ENCODE peak calls at places on chromosome 18, in four cellular contexts. E is AG09309, C is B cell, U is RWPE1. I is an unnamed sample.

GRCh38 chr18:26436176-26437031 is 111.9 kb downstream of the KCTD1 start:
- DNase-seq in U (peak; percentile 69), E (peak; percentile 66), C (no peak), I (peak; percentile 77)

GRCh38 chr18:66993492-66993891 is 389.6 kb upstream of the CDH19 start:
- DNase-seq in E (no peak), C (no peak), U (peak; percentile 0), I (no peak)

GRCh38 chr18:11147371-11147860 is 2.0 kb downstream of the PIEZO2 start:
- DNase-seq in E (no peak), C (no peak), U (no peak), I (no peak)

GRCh38 chr18:62368100-62368499 is 43.0 kb downstream of the TNFRSF11A start:
- DNase-seq in U (no peak), C (no peak), E (no peak), I (no peak)

GRCh38 chr18:79576686-79577351 is 102.8 kb upstream of the CTDP1 start:
- DNase-seq in E (no peak), U (no peak), C (no peak), I (no peak)

GRCh38 chr18:80250740-80251364 is 3.5 kb upstream of the PARD6G start:
- DNase-seq in U (no peak), C (no peak), E (no peak), I (no peak)

GRCh38 chr18:68267583-68267982 is 447.3 kb downstream of the TMX3 start:
- DNase-seq in C (no peak), E (peak; percentile 34), U (peak; percentile 26), I (peak; percentile 26)

GRCh38 chr18:13218376-13219011 is at the start of gene LDLRAD4:
- DNase-seq in E (no peak), C (peak; percentile 36), U (no peak), I (peak; percentile 48)

GRCh38 chr18:58520964-58521363 is 107.9 kb downstream of the ALPK2 start:
- DNase-seq in U (peak; percentile 58), C (no peak), E (no peak), I (no peak)

GRCh38 chr18:47528343-47528742 is 276.9 kb upstream of the SKOR2 start:
- DNase-seq in E (no peak), C (no peak), U (no peak), I (no peak)

GRCh38 chr18:68679531-68679930 is 35.4 kb downstream of the TMX3 start:
- DNase-seq in U (no peak), C (no peak), E (peak; percentile 49), I (peak; percentile 62)

GRCh38 chr18:395481-396250 is 104.8 kb downstream of the COLEC12 start:
- DNase-seq in E (peak; percentile 91), U (no peak), C (no peak), I (peak; percentile 74)

GRCh38 chr18:45248240-45248903 is 366.9 kb upstream of the SLC14A2 start:
- DNase-seq in C (no peak), U (no peak), E (peak; percentile 84), I (peak; percentile 73)

GRCh38 chr18:79396431-79397287 is 929 bp downstream of the NFATC1 start:
- DNase-seq in E (no peak), C (peak; percentile 72), U (peak; percentile 43), I (peak; percentile 78)

GRCh38 chr18:63887424-63887823 is at the start of gene SERPINB2:
- DNase-seq in C (no peak), U (no peak), E (no peak), I (no peak)

GRCh38 chr18:13409997-13410396 is 191.4 kb downstream of the LDLRAD4 start:
- DNase-seq in C (no peak), E (no peak), U (no peak), I (no peak)

GRCh38 chr18:49898421-49898820 is 85.1 kb upstream of the ACAA2 start:
- DNase-seq in C (peak; percentile 27), U (peak; percentile 14), E (peak; percentile 13), I (peak; percentile 62)

GRCh38 chr18:12520442-12520992 is 112.8 kb downstream of the PRELID3A start:
- DNase-seq in U (no peak), E (no peak), C (no peak), I (peak; percentile 40)

GRCh38 chr18:58095251-58095650 is 51.2 kb downstream of the NEDD4L start:
- DNase-seq in C (no peak), E (no peak), U (no peak), I (no peak)

GRCh38 chr18:44895176-44895798 is 214.6 kb downstream of the SETBP1 start:
- DNase-seq in E (peak; percentile 25), C (peak; percentile 14), U (peak; percentile 36), I (peak; percentile 39)

GRCh38 chr18:33440384-33441043 is at the start of gene CCDC178:
- DNase-seq in E (no peak), C (no peak), U (no peak), I (peak; percentile 35)

GRCh38 chr18:13726972-13727331 is 479 bp downstream of the RNMT start:
- DNase-seq in C (no peak), U (peak; percentile 40), E (no peak), I (peak; percentile 51)

GRCh38 chr18:58539659-58540380 is 89.1 kb downstream of the ALPK2 start:
- DNase-seq in C (no peak), E (no peak), U (no peak), I (no peak)

GRCh38 chr18:55419132-55419938 is 168.7 kb downstream of the TCF4 start:
- DNase-seq in E (no peak), C (no peak), U (no peak), I (no peak)

GRCh38 chr18:37383036-37383788 is 182.4 kb downstream of the CELF4 start:
- DNase-seq in U (no peak), C (no peak), E (no peak), I (no peak)

GRCh38 chr18:66495844-66496243 is 108.0 kb downstream of the CDH19 start:
- DNase-seq in C (peak; percentile 3), E (no peak), U (peak; percentile 7), I (no peak)

GRCh38 chr18:27413495-27414401 is 228.6 kb upstream of the CHST9 start:
- DNase-seq in E (no peak), C (no peak), U (peak; percentile 26), I (peak; percentile 56)

GRCh38 chr18:9280854-9281253 is 53.7 kb upstream of the TWSG1 start:
- DNase-seq in C (no peak), E (no peak), U (no peak), I (no peak)

GRCh38 chr18:29012364-29012763 is 835.4 kb upstream of the CDH2 start:
- DNase-seq in E (no peak), U (no peak), C (no peak), I (no peak)

GRCh38 chr18:45440246-45440645 is 175.0 kb upstream of the SLC14A2 start:
- DNase-seq in U (no peak), E (no peak), C (no peak), I (no peak)

GRCh38 chr18:14964002-14964401 is 216.0 kb downstream of the ANKRD30B start:
- DNase-seq in U (no peak), C (no peak), E (no peak), I (no peak)

GRCh38 chr18:35939166-35939565 is 33.3 kb upstream of the RMP24 start:
- DNase-seq in U (no peak), E (no peak), C (no peak), I (no peak)

GRCh38 chr18:40365526-40365925 is 1589.5 kb upstream of the PIK3C3 start:
- DNase-seq in E (no peak), U (no peak), C (no peak), I (no peak)

GRCh38 chr18:73719611-73720010 is 428.0 kb downstream of the FBXO15 start:
- DNase-seq in U (no peak), E (no peak), C (no peak), I (no peak)

GRCh38 chr18:48833701-48834394 is 116.9 kb downstream of the SMAD7 start:
- DNase-seq in U (no peak), C (peak; percentile 65), E (no peak), I (no peak)

GRCh38 chr18:30333310-30333709 is 709.2 kb downstream of the DSC3 start:
- DNase-seq in C (no peak), E (no peak), U (no peak), I (no peak)

GRCh38 chr18:42052137-42052708 is 97.2 kb downstream of the PIK3C3 start:
- DNase-seq in E (no peak), U (no peak), C (no peak), I (peak; percentile 20)

I was measured in GM03348.